ENCODE peak calls at places on chromosomes 13 and 19, in nine cellular contexts. One of them, this sample, is unnamed.

GRCh38 chr19:49553451-49554271 is 25.9 kb downstream of the RCN3 start:
- DNase-seq in stimulated activated CD8-positive, alpha-beta memory T cell treated with anti-CD3 and anti-CD28 coated beads, Interleukin-7, amount 100 ng/mL, for 48 hours: no peak
- DNase-seq in stimulated activated CD4-positive, alpha-beta T cell treated with anti-CD3 and anti-CD28 coated beads, Interleukin-1b, Interleukin-23, amount 100 ng/mL, for 24 hours: no peak
- DNase-seq in GM03348: peak; percentile 55
- DNase-seq in stomach: peak; percentile 77
- DNase-seq in NCI-H774: no peak
- DNase-seq in HTR-8/SVneo: no peak
- DNase-seq in amygdala: no peak
- DNase-seq in right cardiac atrium: no peak
- DNase-seq in this sample: no peak

GRCh38 chr19:35395762-35396199 is 24.9 kb downstream of the GPR42 start:
- DNase-seq in stimulated activated CD8-positive, alpha-beta memory T cell treated with anti-CD3 and anti-CD28 coated beads, Interleukin-7, amount 100 ng/mL, for 48 hours: no peak
- DNase-seq in HTR-8/SVneo: no peak
- DNase-seq in amygdala: no peak
- DNase-seq in right cardiac atrium: no peak
- DNase-seq in stimulated activated CD4-positive, alpha-beta T cell treated with anti-CD3 and anti-CD28 coated beads, Interleukin-1b, Interleukin-23, amount 100 ng/mL, for 24 hours: no peak
- DNase-seq in GM03348: peak; percentile 20
- DNase-seq in stomach: peak; percentile 43
- DNase-seq in NCI-H774: no peak
- DNase-seq in this sample: no peak

GRCh38 chr13:91141619-91142061 is 205.8 kb upstream of the MIR17HG start:
- DNase-seq in GM03348: no peak
- DNase-seq in stimulated activated CD8-positive, alpha-beta memory T cell treated with anti-CD3 and anti-CD28 coated beads, Interleukin-7, amount 100 ng/mL, for 48 hours: no peak
- DNase-seq in HTR-8/SVneo: no peak
- DNase-seq in stomach: no peak
- DNase-seq in right cardiac atrium: no peak
- DNase-seq in NCI-H774: no peak
- DNase-seq in amygdala: no peak
- DNase-seq in stimulated activated CD4-positive, alpha-beta T cell treated with anti-CD3 and anti-CD28 coated beads, Interleukin-1b, Interleukin-23, amount 100 ng/mL, for 24 hours: no peak
- DNase-seq in this sample: no peak

GRCh38 chr19:48403606-48404005 is 10.1 kb downstream of the GRIN2D start:
- DNase-seq in right cardiac atrium: no peak
- DNase-seq in stimulated activated CD8-positive, alpha-beta memory T cell treated with anti-CD3 and anti-CD28 coated beads, Interleukin-7, amount 100 ng/mL, for 48 hours: no peak
- DNase-seq in amygdala: no peak
- DNase-seq in GM03348: peak; percentile 50
- DNase-seq in stimulated activated CD4-positive, alpha-beta T cell treated with anti-CD3 and anti-CD28 coated beads, Interleukin-1b, Interleukin-23, amount 100 ng/mL, for 24 hours: no peak
- DNase-seq in stomach: no peak
- DNase-seq in NCI-H774: no peak
- DNase-seq in HTR-8/SVneo: peak; percentile 79
- DNase-seq in this sample: no peak

GRCh38 chr19:37468961-37469777 is at the start of gene ZNF570:
- DNase-seq in amygdala: peak; percentile 82
- DNase-seq in stimulated activated CD8-positive, alpha-beta memory T cell treated with anti-CD3 and anti-CD28 coated beads, Interleukin-7, amount 100 ng/mL, for 48 hours: peak; percentile 76
- DNase-seq in right cardiac atrium: peak; percentile 96
- DNase-seq in stimulated activated CD4-positive, alpha-beta T cell treated with anti-CD3 and anti-CD28 coated beads, Interleukin-1b, Interleukin-23, amount 100 ng/mL, for 24 hours: peak; percentile 80
- DNase-seq in HTR-8/SVneo: peak; percentile 52
- DNase-seq in NCI-H774: peak; percentile 80
- DNase-seq in stomach: peak; percentile 89
- DNase-seq in GM03348: peak; percentile 93
- DNase-seq in this sample: peak; percentile 77

GRCh38 chr13:31793246-31793645 is 53.9 kb downstream of the RXFP2 start:
- DNase-seq in right cardiac atrium: no peak
- DNase-seq in stimulated activated CD8-positive, alpha-beta memory T cell treated with anti-CD3 and anti-CD28 coated beads, Interleukin-7, amount 100 ng/mL, for 48 hours: no peak
- DNase-seq in stimulated activated CD4-positive, alpha-beta T cell treated with anti-CD3 and anti-CD28 coated beads, Interleukin-1b, Interleukin-23, amount 100 ng/mL, for 24 hours: no peak
- DNase-seq in NCI-H774: no peak
- DNase-seq in HTR-8/SVneo: peak; percentile 11
- DNase-seq in stomach: no peak
- DNase-seq in amygdala: no peak
- DNase-seq in GM03348: peak; percentile 48
- DNase-seq in this sample: no peak

GRCh38 chr19:12751635-12752034 is at the start of gene BEST2:
- DNase-seq in stimulated activated CD4-positive, alpha-beta T cell treated with anti-CD3 and anti-CD28 coated beads, Interleukin-1b, Interleukin-23, amount 100 ng/mL, for 24 hours: no peak
- DNase-seq in amygdala: no peak
- DNase-seq in stomach: no peak
- DNase-seq in GM03348: no peak
- DNase-seq in right cardiac atrium: no peak
- DNase-seq in stimulated activated CD8-positive, alpha-beta memory T cell treated with anti-CD3 and anti-CD28 coated beads, Interleukin-7, amount 100 ng/mL, for 48 hours: no peak
- DNase-seq in HTR-8/SVneo: no peak
- DNase-seq in NCI-H774: no peak
- DNase-seq in this sample: no peak

GRCh38 chr19:38685666-38686529 is 38.4 kb downstream of the ACTN4 start:
- DNase-seq in right cardiac atrium: no peak
- DNase-seq in amygdala: no peak
- DNase-seq in stimulated activated CD4-positive, alpha-beta T cell treated with anti-CD3 and anti-CD28 coated beads, Interleukin-1b, Interleukin-23, amount 100 ng/mL, for 24 hours: no peak
- DNase-seq in stimulated activated CD8-positive, alpha-beta memory T cell treated with anti-CD3 and anti-CD28 coated beads, Interleukin-7, amount 100 ng/mL, for 48 hours: no peak
- DNase-seq in stomach: no peak
- DNase-seq in NCI-H774: no peak
- DNase-seq in HTR-8/SVneo: no peak
- DNase-seq in GM03348: peak; percentile 44
- DNase-seq in this sample: no peak

GRCh38 chr13:76976488-76976887 is 15.4 kb upstream of the CLN5 start:
- DNase-seq in stimulated activated CD4-positive, alpha-beta T cell treated with anti-CD3 and anti-CD28 coated beads, Interleukin-1b, Interleukin-23, amount 100 ng/mL, for 24 hours: no peak
- DNase-seq in HTR-8/SVneo: no peak
- DNase-seq in stimulated activated CD8-positive, alpha-beta memory T cell treated with anti-CD3 and anti-CD28 coated beads, Interleukin-7, amount 100 ng/mL, for 48 hours: no peak
- DNase-seq in amygdala: no peak
- DNase-seq in GM03348: no peak
- DNase-seq in right cardiac atrium: no peak
- DNase-seq in NCI-H774: no peak
- DNase-seq in stomach: no peak
- DNase-seq in this sample: no peak

GRCh38 chr19:18878058-18878797 is 17.7 kb downstream of the CERS1 start:
- DNase-seq in amygdala: no peak
- DNase-seq in stimulated activated CD8-positive, alpha-beta memory T cell treated with anti-CD3 and anti-CD28 coated beads, Interleukin-7, amount 100 ng/mL, for 48 hours: no peak
- DNase-seq in HTR-8/SVneo: no peak
- DNase-seq in stimulated activated CD4-positive, alpha-beta T cell treated with anti-CD3 and anti-CD28 coated beads, Interleukin-1b, Interleukin-23, amount 100 ng/mL, for 24 hours: no peak
- DNase-seq in GM03348: no peak
- DNase-seq in NCI-H774: no peak
- DNase-seq in stomach: no peak
- DNase-seq in right cardiac atrium: peak; percentile 43
- DNase-seq in this sample: no peak

GRCh38 chr13:103288114-103288513 is 221.9 kb upstream of the SLC10A2 start:
- DNase-seq in stimulated activated CD4-positive, alpha-beta T cell treated with anti-CD3 and anti-CD28 coated beads, Interleukin-1b, Interleukin-23, amount 100 ng/mL, for 24 hours: no peak
- DNase-seq in GM03348: no peak
- DNase-seq in stomach: no peak
- DNase-seq in NCI-H774: no peak
- DNase-seq in HTR-8/SVneo: no peak
- DNase-seq in stimulated activated CD8-positive, alpha-beta memory T cell treated with anti-CD3 and anti-CD28 coated beads, Interleukin-7, amount 100 ng/mL, for 48 hours: no peak
- DNase-seq in amygdala: no peak
- DNase-seq in right cardiac atrium: peak; percentile 53
- DNase-seq in this sample: no peak

GRCh38 chr13:40662866-40663265 is 3.6 kb downstream of the FOXO1 start:
- DNase-seq in stimulated activated CD4-positive, alpha-beta T cell treated with anti-CD3 and anti-CD28 coated beads, Interleukin-1b, Interleukin-23, amount 100 ng/mL, for 24 hours: no peak
- DNase-seq in right cardiac atrium: no peak
- DNase-seq in stimulated activated CD8-positive, alpha-beta memory T cell treated with anti-CD3 and anti-CD28 coated beads, Interleukin-7, amount 100 ng/mL, for 48 hours: no peak
- DNase-seq in NCI-H774: no peak
- DNase-seq in GM03348: no peak
- DNase-seq in stomach: no peak
- DNase-seq in HTR-8/SVneo: no peak
- DNase-seq in amygdala: no peak
- DNase-seq in this sample: no peak

GRCh38 chr19:30173593-30174356 is 198.4 kb upstream of the ZNF536 start:
- DNase-seq in stimulated activated CD8-positive, alpha-beta memory T cell treated with anti-CD3 and anti-CD28 coated beads, Interleukin-7, amount 100 ng/mL, for 48 hours: no peak
- DNase-seq in stimulated activated CD4-positive, alpha-beta T cell treated with anti-CD3 and anti-CD28 coated beads, Interleukin-1b, Interleukin-23, amount 100 ng/mL, for 24 hours: no peak
- DNase-seq in amygdala: no peak
- DNase-seq in HTR-8/SVneo: no peak
- DNase-seq in NCI-H774: no peak
- DNase-seq in right cardiac atrium: no peak
- DNase-seq in GM03348: no peak
- DNase-seq in stomach: no peak
- DNase-seq in this sample: no peak

This sample was measured in breast epithelium.